ENCODE peak calls at places on chromosomes 2 and 18, in five cellular contexts. G is cardiac muscle cell, Z is PC-3, T is kidney epithelial cell, S is kidney. Y is an unnamed sample. For H3K36me3, the result is how much of the 10 kb centered on the place peaks cover.

GRCh38 chr2:128314026-128314347 is 4.7 kb downstream of the HS6ST1 start:
- DNase-seq in G (no peak), Z (no peak), T (no peak), S (no peak), Y (no peak)

GRCh38 chr18:961644-962355 is 57.1 kb downstream of the ADCYAP1 start:
- DNase-seq in G (peak), Z (peak), T (no peak), S (peak), Y (peak)

GRCh38 chr2:197258580-197258979 is 52.0 kb downstream of the ANKRD44 start:
- DNase-seq in G (no peak), Z (no peak), T (no peak), S (no peak), Y (no peak)

GRCh38 chr2:23624378-23624777 is 239.4 kb downstream of the KLHL29 start:
- DNase-seq in G (no peak), Z (peak), T (no peak), S (peak), Y (peak)

GRCh38 chr2:217047209-217047998 is 187.5 kb upstream of the TNP1 start:
- DNase-seq in G (no peak), Z (peak), T (no peak), S (no peak), Y (no peak)

GRCh38 chr2:241895732-241896641 is 26.5 kb downstream of the RTP5 start:
- DNase-seq in G (peak), Z (peak), T (no peak), S (peak), Y (no peak)

GRCh38 chr2:112301171-112301584 is 25.8 kb downstream of the ZC3H6 start:
- DNase-seq in G (no peak), Z (no peak), T (no peak), S (no peak), Y (no peak)

GRCh38 chr2:173511357-173511756 is 156.7 kb downstream of the CDCA7 start:
- DNase-seq in G (no peak), Z (peak), T (no peak), S (no peak), Y (no peak)

GRCh38 chr2:26316041-26316440 is 29.9 kb upstream of the SELENOI start:
- DNase-seq in G (no peak), Z (peak), T (no peak), S (no peak), Y (peak)

GRCh38 chr2:69067026-69067630 is 54.1 kb downstream of the ANTXR1 start:
- DNase-seq in G (no peak), Z (no peak), T (no peak), S (no peak), Y (no peak)

GRCh38 chr2:95270541-95271081 is 3.6 kb upstream of the PROM2 start:
- DNase-seq in G (no peak), Z (no peak), T (no peak), S (peak), Y (no peak)

GRCh38 chr2:74552914-74553811 is 579 bp downstream of the LOXL3 start:
- DNase-seq in G (peak), Z (no peak), T (no peak), S (peak), Y (no peak)

GRCh38 chr18:57916684-57917083 is 113.6 kb upstream of the ATP8B1 start:
- DNase-seq in G (no peak), Z (no peak), T (no peak), S (no peak), Y (no peak)

GRCh38 chr2:23436346-23437099 is 51.5 kb downstream of the KLHL29 start:
- DNase-seq in G (no peak), Z (peak), T (no peak), S (no peak), Y (no peak)

GRCh38 chr2:239093956-239094355 is 246.1 kb downstream of the TWIST2 start:
- DNase-seq in G (no peak), Z (no peak), T (no peak), S (peak), Y (no peak)
- TF ChIP-seq CTCF in G (no peak), Z (no peak), T (no peak), S (no peak), Y (no peak)

DNA sequence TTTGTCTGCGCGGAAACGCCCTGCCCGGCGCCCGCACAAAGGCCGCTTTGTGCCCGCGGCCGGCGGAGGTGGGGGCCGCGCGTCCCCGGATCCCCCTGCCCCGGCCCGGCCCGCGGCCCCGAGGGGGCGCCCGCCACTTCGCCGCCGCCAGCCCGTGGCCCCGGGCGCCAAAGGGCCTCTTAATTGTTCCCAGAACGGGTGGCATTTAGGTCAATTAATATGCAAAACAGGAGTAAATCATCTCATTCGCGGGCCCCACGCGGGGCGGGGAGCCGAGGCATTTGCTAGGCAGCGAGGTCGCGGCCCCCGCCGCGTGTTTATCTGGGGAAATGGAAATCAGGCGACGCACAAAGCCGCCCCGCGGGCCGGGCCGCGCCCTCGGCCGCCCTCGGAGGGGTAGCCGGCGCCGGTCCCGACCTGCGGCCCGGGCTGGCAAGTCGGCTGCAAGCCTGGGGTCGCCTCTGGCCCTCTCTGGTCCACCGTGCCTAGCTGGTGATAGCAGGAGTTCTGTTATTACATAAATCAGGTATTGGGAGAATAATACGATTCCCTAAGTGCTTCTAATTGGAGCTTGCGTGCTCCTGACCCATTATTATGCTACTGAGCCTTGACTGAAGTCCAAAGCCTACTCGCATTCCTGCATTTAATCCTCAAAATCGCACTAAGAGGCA is 148.2 kb upstream of the GLI2 start:
- DNase-seq in G (no peak), Z (no peak), T (no peak), S (peak), Y (no peak)
- H3K36me3 ChIP-seq in G (under half), Z (under half), T (under half), S (under half), Y (under half)

DNA sequence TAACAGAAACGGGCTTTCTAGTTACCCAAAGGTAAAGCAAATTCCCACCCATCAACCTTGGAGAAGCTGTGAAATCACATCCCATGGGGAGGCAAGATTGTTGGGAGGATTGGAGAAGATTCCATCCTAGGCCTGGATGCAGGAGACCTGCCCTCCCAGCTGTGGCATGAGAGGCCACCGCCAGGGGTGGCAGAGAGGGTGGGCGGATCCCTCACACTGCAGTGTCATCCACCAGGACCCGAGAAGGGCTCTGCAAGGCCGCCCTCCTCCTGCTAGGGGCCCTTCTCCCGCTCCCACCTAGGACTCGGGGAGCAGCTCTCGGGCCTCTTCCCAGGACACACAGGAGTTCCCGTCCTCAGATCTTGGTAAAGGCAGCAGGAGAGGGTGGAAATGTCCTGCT is 15.5 kb upstream of the ATG16L1 start:
- DNase-seq in G (no peak), Z (no peak), T (no peak), S (no peak), Y (no peak)
- TF ChIP-seq CTCF in G (no peak), Z (no peak), T (no peak), S (no peak), Y (no peak)

DNA sequence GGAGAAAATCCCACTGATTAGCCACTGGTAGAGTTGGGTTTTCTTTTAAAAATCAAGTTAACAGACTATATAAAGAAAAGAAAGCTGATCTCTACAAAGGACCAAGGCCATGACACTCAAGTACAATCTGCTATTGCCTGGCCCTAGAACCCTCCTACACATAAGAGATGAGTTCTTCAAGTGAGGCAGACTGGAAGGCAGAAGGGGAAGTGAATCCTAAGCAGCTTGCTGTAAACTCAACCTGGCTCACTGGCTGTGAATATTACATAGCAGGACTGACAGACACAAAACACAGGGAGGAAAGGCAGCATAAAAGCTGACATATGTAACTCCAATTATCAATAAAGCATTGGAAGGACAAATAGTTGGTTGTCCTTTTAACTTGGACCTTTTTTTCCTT is 65.4 kb downstream of the TRIP12 start:
- DNase-seq in G (no peak), Z (no peak), T (no peak), S (no peak), Y (peak)
- H3K36me3 ChIP-seq in G (under half), Z (under half), T (under half), S (under half), Y (half or more)

DNA sequence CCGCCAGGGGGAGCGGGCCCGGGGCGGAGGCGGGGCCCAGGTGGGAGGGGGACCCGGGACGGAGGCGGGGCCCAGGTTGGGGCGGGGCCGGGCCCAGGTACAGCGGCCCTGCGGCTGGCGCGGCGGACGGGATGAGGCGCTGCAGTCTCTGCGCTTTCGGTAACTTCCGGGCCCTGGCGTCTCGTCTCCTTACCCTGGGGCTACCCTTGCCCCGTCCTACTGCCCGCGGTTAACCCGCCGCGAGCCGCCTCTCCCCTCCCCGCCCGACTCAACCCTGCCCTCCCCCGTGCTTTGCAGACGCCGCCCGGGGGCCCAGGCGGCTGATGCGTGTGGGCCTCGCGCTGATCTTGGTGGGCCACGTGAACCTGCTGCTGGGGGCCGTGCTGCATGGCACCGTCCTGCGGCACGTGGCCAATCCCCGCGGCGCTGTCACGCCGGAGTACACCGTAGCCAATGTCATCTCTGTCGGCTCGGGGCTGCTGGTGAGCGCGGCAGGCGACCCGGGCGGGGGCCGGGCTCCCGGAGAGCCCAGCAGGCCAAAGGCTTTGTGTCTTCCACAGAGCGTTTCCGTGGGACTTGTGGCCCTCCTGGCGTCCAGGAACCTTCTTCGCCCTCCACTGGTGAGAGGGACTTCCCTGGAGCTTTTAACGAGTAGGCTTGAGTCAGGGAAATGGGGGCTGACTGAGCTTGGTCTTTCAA is at the start of gene KRTCAP3:
- DNase-seq in G (peak), Z (peak), T (no peak), S (peak), Y (peak)
- TF ChIP-seq CTCF in G (no peak), Z (no peak), T (no peak), S (peak), Y (no peak)

DNA sequence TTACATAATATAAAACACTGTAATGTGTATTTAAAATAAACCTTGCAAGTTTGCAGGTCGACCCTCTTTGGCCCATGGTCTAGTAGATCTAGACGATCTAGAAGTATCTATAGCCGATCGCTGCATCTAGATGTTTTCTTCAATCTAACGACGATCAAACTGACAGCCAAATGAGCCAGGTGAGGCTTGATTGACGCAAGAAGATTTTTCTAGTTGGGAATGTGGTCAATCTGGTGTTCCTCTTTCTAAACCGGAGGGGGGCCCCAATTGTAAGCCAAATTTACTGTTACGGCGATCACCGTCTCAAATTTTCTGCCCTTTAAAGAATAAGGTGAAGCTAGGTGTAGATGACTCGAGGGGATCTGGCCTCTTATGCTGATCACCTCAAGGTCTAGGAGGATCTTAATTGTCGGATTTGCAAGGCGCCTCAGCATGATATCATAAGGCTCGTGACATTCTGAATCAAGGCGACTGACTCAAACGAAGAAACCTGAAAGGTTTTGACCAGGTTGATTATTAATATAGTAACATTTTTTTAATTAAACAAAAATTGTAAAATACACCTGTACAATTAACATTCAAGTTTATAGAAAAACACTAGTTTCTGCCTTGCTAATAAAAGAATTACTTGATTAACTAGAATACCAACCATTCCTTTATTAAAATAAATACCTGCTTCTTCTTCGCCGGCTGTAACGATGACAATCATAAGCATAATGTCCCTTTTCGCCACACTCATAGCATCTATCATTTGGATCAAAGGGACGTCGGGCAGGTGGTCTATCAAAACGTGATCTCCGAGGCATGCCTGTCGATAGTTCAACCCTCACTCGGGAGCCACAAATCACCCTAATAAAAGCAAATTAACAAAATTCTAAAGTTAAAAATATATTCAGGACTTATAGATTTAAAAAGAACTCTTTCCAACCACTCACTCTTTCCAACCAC is 2.0 kb downstream of the SRSF7 start:
- DNase-seq in G (no peak), Z (no peak), T (no peak), S (no peak), Y (no peak)
- H3K36me3 ChIP-seq in G (under half), Z (half or more), T (under half), S (half or more), Y (half or more)

DNA sequence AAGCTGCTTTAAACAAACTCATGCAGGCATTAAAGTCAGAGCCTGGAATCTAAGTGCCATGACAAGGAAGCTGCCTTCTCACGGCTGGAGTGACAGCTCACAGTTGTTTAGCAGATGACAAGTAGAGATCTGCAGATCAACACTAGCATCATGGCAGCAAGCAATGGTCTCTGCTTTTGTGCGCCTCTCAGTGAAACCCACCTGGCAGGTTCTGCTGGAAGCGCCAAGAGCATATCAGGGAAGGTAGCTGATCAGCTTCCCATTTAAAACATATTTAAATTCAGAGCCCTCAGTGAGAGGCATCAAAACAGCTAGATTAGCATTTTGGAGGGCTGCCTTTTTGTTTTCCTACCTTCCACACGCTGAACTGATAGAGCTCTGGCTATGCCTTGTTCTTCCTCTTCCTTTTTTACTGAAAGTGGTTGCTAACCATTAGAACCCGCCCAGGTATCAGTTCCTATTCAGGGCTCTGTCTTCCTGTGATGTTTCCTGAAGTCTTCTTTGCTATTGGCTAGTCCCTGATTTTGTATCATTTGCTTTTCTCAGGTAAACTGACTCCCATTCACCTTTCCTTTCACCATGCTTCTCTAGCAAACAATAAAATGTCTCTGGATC is 70.8 kb downstream of the TMEM200C start:
- DNase-seq in G (no peak), Z (no peak), T (no peak), S (no peak), Y (no peak)
- TF ChIP-seq CTCF in G (no peak), Z (no peak), T (no peak), S (no peak), Y (no peak)

GRCh38 chr2:55311444-55311870 is 42.4 kb upstream of the MTIF2 start:
- DNase-seq in G (no peak), Z (peak), T (peak), S (no peak), Y (peak)
- H3K36me3 ChIP-seq in G (half or more), Z (under half), T (under half), S (under half), Y (half or more)

DNA sequence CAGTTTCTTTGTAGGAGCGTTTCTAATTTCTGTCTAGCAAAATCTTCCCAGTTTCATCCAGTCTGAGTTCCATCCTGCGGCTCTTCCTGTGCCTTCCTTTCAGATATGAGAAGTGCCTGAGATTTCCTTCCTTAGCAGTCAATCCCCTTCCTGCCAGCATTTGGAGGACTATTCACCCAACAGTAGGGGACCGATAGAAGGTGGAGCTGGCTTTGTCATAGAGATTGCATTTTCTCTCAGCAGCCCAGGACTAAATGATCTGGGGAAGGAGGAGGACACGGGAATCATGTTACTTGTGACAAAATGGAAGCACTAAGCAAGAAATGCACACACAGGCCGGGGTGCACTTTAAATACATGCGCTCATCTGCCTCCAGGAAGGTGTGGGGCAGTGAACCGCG is 5.6 kb upstream of the SMIM21 start:
- DNase-seq in G (no peak), Z (no peak), T (no peak), S (no peak), Y (no peak)
- TF ChIP-seq CTCF in G (no peak), Z (no peak), T (no peak), S (no peak), Y (no peak)

Y was measured in OCI-LY7.